ENCODE peak calls at places on chromosomes 6 and 20, in eight cellular contexts. D, K, E, L, T, Q, C and M are unnamed samples.

GRCh38 chr6:87575423-87575822 is 14.4 kb downstream of the RARS2 start:
- DNase-seq in K (no peak), T (no peak), Q (no peak), C (no peak), E (peak), D (no peak), L (no peak), M (no peak)

GRCh38 chr6:85169189-85169588 is 280.7 kb upstream of the NT5E start:
- DNase-seq in E (no peak), T (no peak), L (no peak), K (no peak), D (no peak), Q (no peak), C (no peak), M (no peak)

GRCh38 chr20:40686893-40687292 is 2.1 kb downstream of the MAFB start:
- DNase-seq in K (no peak), Q (no peak), C (no peak), L (no peak), D (no peak), E (no peak), T (no peak), M (no peak)

GRCh38 chr20:44768256-44768655 is 22.6 kb downstream of the KCNK15 start:
- DNase-seq in D (no peak), E (no peak), T (no peak), K (no peak), C (no peak), Q (no peak), L (no peak), M (no peak)

GRCh38 chr20:10924628-10925266 is 250.9 kb upstream of the JAG1 start:
- DNase-seq in E (no peak), L (no peak), C (peak), D (no peak), T (peak), Q (no peak), K (no peak), M (no peak)

GRCh38 chr20:47241345-47241781 is 115.1 kb downstream of the ZMYND8 start:
- DNase-seq in L (no peak), K (no peak), T (peak), D (no peak), C (peak), E (no peak), Q (no peak), M (no peak)

GRCh38 chr20:22796465-22797077 is 212.2 kb upstream of the FOXA2 start:
- DNase-seq in C (peak), Q (no peak), D (no peak), L (no peak), E (no peak), K (no peak), T (peak), M (no peak)

GRCh38 chr6:39228992-39229767 is at the start of gene KCNK5:
- DNase-seq in K (peak), D (peak), T (peak), E (peak), Q (peak), L (peak), C (peak), M (peak)

GRCh38 chr20:51272392-51272791 is 249.5 kb upstream of the KCNG1 start:
- DNase-seq in T (peak), E (no peak), D (no peak), Q (no peak), C (peak), L (no peak), K (no peak), M (no peak)

GRCh38 chr6:145148392-145149175 is 586.7 kb downstream of the EPM2A start:
- DNase-seq in D (no peak), Q (no peak), L (no peak), C (peak), T (peak), E (no peak), K (no peak), M (no peak)

GRCh38 chr6:53347250-53347920 is 1.4 kb downstream of the ELOVL5 start:
- DNase-seq in D (no peak), T (peak), C (peak), E (no peak), Q (no peak), L (no peak), K (no peak), M (no peak)

GRCh38 chr20:24493661-24494459 is 24.4 kb downstream of the SYNDIG1 start:
- DNase-seq in T (no peak), E (no peak), Q (no peak), L (no peak), C (no peak), D (no peak), K (no peak), M (no peak)

GRCh38 chr6:68427630-68428029 is 207.5 kb upstream of the ADGRB3 start:
- DNase-seq in C (peak), K (no peak), T (peak), Q (no peak), E (no peak), L (no peak), D (no peak), M (no peak)

GRCh38 chr20:62675156-62675871 is 33.0 kb downstream of the SLCO4A1 start:
- DNase-seq in K (no peak), D (no peak), Q (peak), C (no peak), T (no peak), L (no peak), E (no peak), M (no peak)

GRCh38 chr6:34877259-34877658 is 10.6 kb downstream of the TAF11 start:
- DNase-seq in Q (no peak), L (no peak), E (no peak), C (no peak), D (no peak), T (no peak), K (no peak), M (no peak)

GRCh38 chr20:38210741-38211140 is 45.7 kb upstream of the TGM2 start:
- DNase-seq in C (no peak), D (no peak), T (peak), Q (no peak), E (no peak), L (no peak), K (no peak), M (no peak)

GRCh38 chr20:1083431-1084080 is 34.8 kb upstream of the PSMF1 start:
- DNase-seq in K (no peak), E (no peak), L (no peak), C (peak), Q (no peak), T (peak), D (no peak), M (no peak)

GRCh38 chr6:156991971-156992370 is 214.8 kb downstream of the ARID1B start:
- DNase-seq in D (no peak), K (no peak), L (no peak), C (peak), E (no peak), T (peak), Q (no peak), M (no peak)

GRCh38 chr6:36114798-36115408 is 15.4 kb upstream of the MAPK13 start:
- DNase-seq in C (no peak), Q (no peak), E (no peak), T (no peak), D (no peak), L (no peak), K (no peak), M (no peak)

GRCh38 chr6:1792989-1793388 is 183.3 kb downstream of the FOXC1 start:
- DNase-seq in L (no peak), C (peak), Q (peak), E (peak), T (peak), K (no peak), D (no peak), M (peak)

GRCh38 chr6:35419431-35419830 is 32.7 kb upstream of the FANCE start:
- DNase-seq in D (no peak), T (peak), E (no peak), L (no peak), K (no peak), Q (no peak), C (peak), M (no peak)

DNA sequence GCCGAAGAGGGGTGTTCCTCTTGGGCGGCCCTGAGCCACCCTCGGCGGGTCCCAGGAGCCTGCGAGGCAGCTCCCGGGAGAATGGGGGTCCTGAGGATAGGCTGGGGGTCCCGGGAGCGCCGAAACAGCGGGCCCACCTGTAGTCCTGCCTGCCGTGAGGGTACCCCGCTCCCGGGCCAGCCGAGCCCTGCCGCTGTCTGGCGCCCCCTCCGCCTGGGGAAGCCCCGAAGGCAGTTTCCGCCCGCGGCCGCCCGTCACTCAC is 280 bp downstream of the SPATA2 start:
- DNase-seq in E (no peak), Q (no peak), D (no peak), T (no peak), L (no peak), C (no peak), K (no peak), M (no peak)
- TF ChIP-seq CTCF in E (no peak), Q (no peak), D (no peak), T (peak), L (no peak), C (no peak), K (no peak), M (no peak)

DNA sequence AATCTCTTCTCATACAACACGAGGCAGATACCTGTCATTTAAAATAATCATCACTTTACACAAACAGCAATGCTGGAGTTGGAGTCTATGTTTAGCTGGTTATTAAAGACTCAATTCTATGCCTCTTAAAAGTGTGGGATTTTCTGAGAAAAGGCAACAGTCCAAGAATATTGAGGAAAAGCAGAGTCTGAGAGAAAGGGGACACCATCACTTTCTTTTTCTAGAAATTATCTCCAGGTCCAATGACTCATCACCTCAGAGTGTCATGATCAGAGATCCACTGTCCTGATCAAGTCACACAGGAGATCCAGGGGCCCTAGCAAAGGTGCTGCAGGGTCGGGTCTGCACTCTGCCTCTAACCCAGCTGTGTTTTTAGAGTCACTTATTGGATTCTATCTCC is 8.0 kb downstream of the CYP24A1 start:
- DNase-seq in K (no peak), T (no peak), L (no peak), Q (no peak), E (no peak), D (no peak), C (no peak), M (no peak)
- TF ChIP-seq CTCF in K (no peak), T (no peak), L (no peak), Q (no peak), E (no peak), D (no peak), C (no peak), M (no peak)

GRCh38 chr6:126767741-126768140 is 350.7 kb upstream of the RSPO3 start:
- DNase-seq in L (no peak), D (no peak), K (no peak), T (no peak), C (no peak), Q (no peak), E (no peak), M (no peak)

GRCh38 chr6:126764696-126765095 is 353.8 kb upstream of the RSPO3 start:
- DNase-seq in E (no peak), C (no peak), T (no peak), Q (no peak), L (no peak), K (no peak), D (no peak), M (no peak)

GRCh38 chr6:126764104-126764503 is 354.4 kb upstream of the RSPO3 start:
- DNase-seq in C (no peak), D (no peak), K (no peak), T (no peak), E (no peak), Q (no peak), L (no peak), M (no peak)

GRCh38 chr6:126761854-126762253 is 356.6 kb upstream of the RSPO3 start:
- DNase-seq in Q (no peak), T (no peak), L (no peak), D (no peak), C (no peak), E (no peak), K (no peak), M (no peak)

GRCh38 chr6:126766820-126767219 is 351.7 kb upstream of the RSPO3 start:
- DNase-seq in C (no peak), Q (no peak), E (no peak), D (no peak), K (no peak), T (no peak), L (no peak), M (no peak)
- TF ChIP-seq CTCF in C (no peak), Q (no peak), E (no peak), D (no peak), K (no peak), T (no peak), L (no peak), M (no peak)

DNA sequence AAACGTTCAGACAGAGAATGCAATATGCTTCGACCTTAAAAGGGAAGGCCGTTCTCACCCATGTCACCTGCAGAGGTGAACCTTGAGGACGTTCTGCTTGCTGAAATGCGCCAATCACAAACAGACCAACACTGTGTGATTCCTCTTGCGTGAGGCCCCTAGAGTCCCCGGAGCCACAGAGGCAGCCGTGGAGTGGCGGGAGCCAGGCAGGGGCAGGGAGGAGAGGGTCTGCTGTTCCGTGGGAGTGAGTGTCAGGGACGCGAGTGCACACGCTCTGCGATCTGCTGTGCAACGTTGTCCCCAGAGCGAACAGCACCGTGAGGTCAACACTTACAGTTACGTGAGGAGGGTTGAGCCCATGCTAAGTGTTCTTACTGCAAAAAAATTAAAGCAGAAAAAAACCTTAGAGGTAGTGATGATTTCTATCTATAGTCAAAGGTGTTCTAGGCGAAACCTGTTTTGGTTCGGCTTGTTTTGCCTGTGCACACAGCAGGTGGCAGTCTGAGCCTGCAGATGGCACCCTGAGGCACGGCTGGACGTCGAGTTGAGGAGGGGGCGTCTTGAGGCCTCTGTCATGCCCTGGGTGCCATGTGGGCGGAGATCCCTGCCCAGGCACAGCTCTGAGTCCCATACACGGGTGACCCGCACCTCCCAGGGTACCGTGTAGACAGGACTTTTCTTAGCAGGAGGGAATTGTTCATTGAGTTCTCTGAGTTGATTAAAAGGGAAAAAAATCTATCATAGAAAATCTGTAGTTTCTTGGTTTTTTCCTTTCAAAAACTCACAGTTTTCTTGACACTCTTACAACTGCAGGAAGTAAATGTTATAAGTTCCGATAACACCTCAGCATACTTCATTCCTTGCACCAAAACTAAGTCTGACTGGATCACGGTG is 71.8 kb upstream of the FRMD1 start:
- DNase-seq in D (peak), E (peak), C (no peak), Q (peak), T (no peak), K (peak), L (no peak), M (peak)
- TF ChIP-seq CTCF in D (no peak), E (no peak), C (no peak), Q (no peak), T (no peak), K (peak), L (peak), M (peak)

GRCh38 chr6:43307451-43308100 is 1.1 kb downstream of the CRIP3 start:
- DNase-seq in E (no peak), Q (no peak), D (no peak), K (peak), L (no peak), C (no peak), T (no peak), M (no peak)
- TF ChIP-seq CTCF in E (no peak), Q (no peak), D (no peak), K (no peak), L (no peak), C (no peak), T (no peak), M (no peak)

GRCh38 chr6:111936718-111937117 is 63.5 kb upstream of the FYN start:
- DNase-seq in K (no peak), T (no peak), Q (no peak), D (no peak), C (no peak), E (no peak), L (no peak), M (no peak)
- TF ChIP-seq CTCF in K (no peak), T (no peak), Q (no peak), D (no peak), C (no peak), E (no peak), L (no peak), M (no peak)

GRCh38 chr6:113488061-113488460 is 369.1 kb upstream of the MARCKS start:
- DNase-seq in C (no peak), T (no peak), Q (no peak), K (no peak), L (no peak), E (no peak), D (no peak), M (no peak)
- TF ChIP-seq CTCF in C (no peak), T (no peak), Q (no peak), K (no peak), L (no peak), E (no peak), D (no peak), M (no peak)

GRCh38 chr6:83592770-83593394 is 80.5 kb downstream of the PRSS35 start:
- DNase-seq in K (no peak), Q (no peak), L (no peak), C (peak), E (peak), T (peak), D (peak), M (no peak)
- TF ChIP-seq CTCF in K (peak), Q (peak), L (no peak), C (peak), E (no peak), T (peak), D (peak), M (peak)

DNA sequence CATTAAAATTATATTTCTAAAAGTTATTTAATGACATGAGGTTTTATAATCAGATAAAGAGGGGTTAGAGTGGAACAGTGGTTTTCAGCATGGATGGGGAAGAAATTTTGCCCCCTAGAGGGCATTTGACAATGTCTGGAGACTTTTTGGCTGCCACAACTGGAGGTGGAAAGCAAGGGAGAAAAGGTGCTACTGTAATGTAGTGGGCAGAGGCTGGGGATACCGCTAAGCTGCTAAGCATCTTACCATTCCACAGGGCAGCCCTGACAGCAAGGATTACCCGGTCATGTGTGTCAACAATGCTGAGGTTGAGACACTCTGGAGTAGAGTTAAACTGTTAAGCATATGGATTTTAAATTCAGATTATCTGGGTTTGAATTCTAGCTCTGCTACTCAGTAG is 52.9 kb upstream of the FABP7 start:
- DNase-seq in L (no peak), C (peak), T (peak), E (peak), Q (no peak), K (no peak), D (peak), M (no peak)
- TF ChIP-seq CTCF in L (peak), C (peak), T (peak), E (no peak), Q (peak), K (peak), D (peak), M (peak)